ENCODE peak calls at places on chromosome 16, in seven cellular contexts. G, K, Q, D, I, A and T are unnamed samples.
A peak's percentile ranks its signal among the peaks of the same experiment; 100 is the strongest.

GRCh38 chr16:17369441-17369951 is 101.3 kb downstream of the XYLT1 start:
- DNase-seq in K (no peak), A (no peak), G (no peak), Q (no peak), D (no peak), I (peak; percentile 53), T (no peak)

GRCh38 chr16:3518292-3518982 is 17.6 kb downstream of the CLUAP1 start:
- DNase-seq in K (no peak), G (no peak), A (no peak), Q (no peak), I (no peak), D (no peak), T (no peak)

GRCh38 chr16:57724541-57724940 is 11.0 kb upstream of the KATNB1 start:
- DNase-seq in D (no peak), A (no peak), I (no peak), K (no peak), G (no peak), Q (no peak), T (no peak)

GRCh38 chr16:28279006-28279405 is 13.3 kb upstream of the SBK1 start:
- DNase-seq in K (no peak), G (no peak), Q (no peak), D (no peak), A (no peak), I (no peak), T (no peak)

GRCh38 chr16:88731699-88732098 is 25.4 kb downstream of the CTU2 start:
- DNase-seq in Q (no peak), G (peak; percentile 76), A (peak; percentile 93), I (no peak), K (no peak), D (no peak), T (no peak)

GRCh38 chr16:80489173-80489572 is 51.6 kb upstream of the DYNLRB2 start:
- DNase-seq in K (no peak), G (no peak), I (no peak), A (no peak), Q (no peak), D (no peak), T (no peak)

GRCh38 chr16:78490847-78491246 is 391.4 kb downstream of the WWOX start:
- DNase-seq in A (no peak), G (no peak), K (no peak), I (no peak), Q (no peak), D (no peak), T (no peak)

GRCh38 chr16:81315271-81316175 is 761 bp downstream of the GAN start:
- DNase-seq in G (peak; percentile 74), Q (peak; percentile 32), D (no peak), K (no peak), I (no peak), A (peak; percentile 78), T (peak; percentile 43)

GRCh38 chr16:72262711-72263110 is 90.8 kb upstream of the PMFBP1 start:
- DNase-seq in K (no peak), D (no peak), A (no peak), Q (no peak), G (no peak), I (no peak), T (no peak)

GRCh38 chr16:282944-283744 is at the start of gene PDIA2:
- DNase-seq in K (no peak), I (no peak), Q (no peak), A (no peak), G (no peak), D (no peak), T (no peak)

GRCh38 chr16:2149630-2150417 is 1.4 kb downstream of the RAB26 start:
- DNase-seq in G (no peak), D (no peak), I (no peak), Q (peak; percentile 42), K (no peak), A (no peak), T (no peak)

GRCh38 chr16:50497592-50497991 is 50.6 kb upstream of the NKD1 start:
- DNase-seq in G (no peak), K (no peak), A (no peak), I (no peak), D (no peak), Q (peak; percentile 57), T (no peak)

GRCh38 chr16:9308300-9309209 is 217.1 kb downstream of the HAPSTR1 start:
- DNase-seq in A (no peak), K (no peak), Q (no peak), I (no peak), G (no peak), D (no peak), T (no peak)

GRCh38 chr16:69017036-69017783 is 88.2 kb upstream of the HAS3 start:
- DNase-seq in K (peak; percentile 82), A (peak; percentile 11), G (no peak), I (no peak), D (no peak), Q (no peak), T (no peak)

GRCh38 chr16:67969286-67970039 is 1.0 kb upstream of the SLC12A4 start:
- DNase-seq in K (no peak), G (peak; percentile 76), I (no peak), D (no peak), A (no peak), Q (peak; percentile 72), T (no peak)

GRCh38 chr16:20868890-20869289 is 31.3 kb downstream of the DCUN1D3 start:
- DNase-seq in K (no peak), D (no peak), A (peak; percentile 65), G (no peak), I (no peak), Q (peak; percentile 60), T (no peak)

GRCh38 chr16:50522324-50522723 is 25.9 kb upstream of the NKD1 start:
- DNase-seq in K (no peak), D (no peak), I (no peak), G (no peak), Q (no peak), A (no peak), T (no peak)

GRCh38 chr16:7344806-7345416 is 12.3 kb downstream of the RBFOX1 start:
- DNase-seq in I (no peak), G (no peak), K (no peak), Q (no peak), D (no peak), A (peak; percentile 23), T (no peak)

GRCh38 chr16:27748868-27749546 is 199.1 kb downstream of the KATNIP start:
- DNase-seq in G (peak; percentile 84), K (peak; percentile 54), Q (peak; percentile 25), A (no peak), I (peak; percentile 1), D (peak; percentile 31), T (no peak)

GRCh38 chr16:80265624-80266306 is 275.0 kb upstream of the DYNLRB2 start:
- DNase-seq in D (no peak), K (no peak), G (no peak), A (no peak), Q (peak; percentile 99), I (no peak), T (no peak)

GRCh38 chr16:29804455-29805231 is 1.7 kb upstream of the MAZ start:
- DNase-seq in K (no peak), G (peak; percentile 47), Q (no peak), D (no peak), I (no peak), A (no peak), T (no peak)

GRCh38 chr16:51321251-51321650 is 170.2 kb upstream of the SALL1 start:
- DNase-seq in Q (no peak), G (no peak), D (no peak), I (no peak), K (no peak), A (no peak), T (no peak)

GRCh38 chr16:10206865-10207264 is 24.6 kb upstream of the GRIN2A start:
- DNase-seq in D (no peak), I (no peak), K (no peak), G (no peak), A (no peak), Q (no peak), T (no peak)

DNA sequence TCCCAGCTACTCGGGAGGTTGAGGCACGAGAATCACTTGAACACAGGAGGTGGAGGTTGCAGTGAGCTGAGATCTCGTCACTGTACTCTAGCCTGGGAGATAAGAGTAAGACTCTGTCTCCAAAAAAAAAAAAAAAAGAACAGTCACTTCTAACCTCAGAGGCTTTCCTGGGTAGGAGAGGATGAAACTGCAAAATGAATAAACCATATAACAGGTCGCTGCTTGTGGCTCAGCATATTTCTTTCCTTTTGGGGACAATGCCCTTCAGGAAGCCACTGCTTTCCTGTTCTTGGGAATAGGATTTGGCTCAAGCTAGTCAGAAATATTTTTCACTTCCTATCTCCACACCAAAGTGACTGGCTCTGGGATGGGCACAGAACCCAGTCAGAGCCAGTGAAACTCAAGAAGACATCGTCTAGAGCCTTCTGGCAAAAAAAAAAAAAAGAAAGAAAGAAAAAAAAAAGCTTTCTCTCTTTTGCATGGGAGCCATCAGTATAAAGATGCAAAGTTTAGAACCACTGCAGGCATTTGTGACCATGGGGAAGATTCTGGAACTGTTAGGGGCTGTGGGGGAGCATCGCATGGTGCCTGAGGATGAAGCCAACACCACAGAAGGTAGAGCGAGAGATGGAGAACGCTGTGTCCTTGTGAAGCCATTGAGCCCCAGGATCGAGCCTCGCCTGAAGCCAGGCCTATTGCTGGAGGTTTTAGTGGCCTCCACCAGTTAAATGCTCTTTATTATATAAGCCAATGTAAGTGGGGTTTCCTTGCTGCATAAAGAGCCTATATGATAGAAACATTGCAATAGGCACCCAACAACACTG is 71.8 kb upstream of the MRTFB start:
- DNase-seq in A (no peak), G (no peak), K (no peak), Q (no peak), I (no peak), D (no peak), T (no peak)
- TF ChIP-seq JUND in A (no peak), G (no peak), K (no peak), Q (no peak), I (no peak), D (no peak), T (no peak)

GRCh38 chr16:11349599-11350276 is 4.5 kb downstream of the RMI2 start:
- DNase-seq in Q (no peak), A (no peak), I (no peak), G (no peak), K (no peak), D (no peak), T (no peak)
- TF ChIP-seq JUND in Q (no peak), A (no peak), I (no peak), G (no peak), K (no peak), D (no peak), T (no peak)

GRCh38 chr16:85824161-85825135 is 25.0 kb downstream of the COX4I1 start:
- DNase-seq in I (no peak), D (no peak), K (no peak), Q (no peak), A (no peak), G (no peak), T (no peak)
- TF ChIP-seq JUND in I (no peak), D (no peak), K (no peak), Q (no peak), A (no peak), G (no peak), T (no peak)

GRCh38 chr16:48001306-48001885 is 154.4 kb downstream of the ABCC12 start:
- DNase-seq in G (no peak), I (no peak), A (no peak), D (no peak), Q (no peak), K (no peak), T (no peak)

GRCh38 chr16:47995354-47995753 is 160.4 kb downstream of the ABCC12 start:
- DNase-seq in G (no peak), I (no peak), D (no peak), Q (no peak), A (no peak), K (no peak), T (no peak)

GRCh38 chr16:48003226-48003907 is 152.4 kb downstream of the ABCC12 start:
- DNase-seq in A (no peak), I (no peak), Q (no peak), G (no peak), K (no peak), D (no peak), T (no peak)

GRCh38 chr16:48000622-48001021 is 155.2 kb downstream of the ABCC12 start:
- DNase-seq in K (no peak), G (peak; percentile 30), D (no peak), A (no peak), Q (no peak), I (no peak), T (no peak)
- TF ChIP-seq JUND in K (no peak), G (no peak), D (no peak), A (no peak), Q (no peak), I (no peak), T (no peak)